ENCODE peak calls at places on chromosomes 11 and 22, in ten cellular contexts. D is WTC11; W is H4; X is OCI-LY7; Z is brain microvascular endothelial cell; G is colonic mucosa; L is stimulated activated CD8-positive, alpha-beta memory T cell treated with anti-CD3 and anti-CD28 coated beads, Interleukin-7, amount 100 ng/mL, for 4 hours; R is T-cell; F is Daoy; Y is AG09319. E is an unnamed sample.

GRCh38 chr11:107549253-107549953 is 16.1 kb downstream of the ALKBH8 start:
- DNase-seq in D (no peak), W (peak), X (peak), Z (peak), G (peak), L (no peak), R (no peak), F (peak), Y (no peak), E (peak)

GRCh38 chr22:41237707-41238569 is 2.8 kb downstream of the CHADL start:
- DNase-seq in D (peak), W (no peak), X (peak), Z (no peak), G (peak), L (peak), R (peak), F (peak), Y (no peak), E (no peak)

GRCh38 chr22:19275919-19276600 is 15.5 kb downstream of the CLTCL1 start:
- DNase-seq in D (no peak), W (no peak), X (no peak), Z (no peak), G (no peak), L (no peak), R (no peak), F (no peak), Y (no peak), E (no peak)

GRCh38 chr22:24009227-24010017 is 1.7 kb upstream of the CABIN1 start:
- DNase-seq in D (no peak), W (no peak), X (peak), Z (no peak), G (no peak), L (no peak), R (no peak), F (no peak), Y (no peak), E (no peak)

GRCh38 chr11:126891556-126892217 is 108.9 kb downstream of the KIRREL3 start:
- DNase-seq in D (no peak), W (no peak), X (no peak), Z (no peak), G (no peak), L (no peak), R (no peak), F (peak), Y (no peak), E (no peak)

GRCh38 chr11:128497057-128497957 is 90.1 kb downstream of the ETS1 start:
- DNase-seq in D (no peak), W (peak), X (no peak), Z (peak), G (no peak), L (no peak), R (no peak), F (peak), Y (peak), E (no peak)

GRCh38 chr22:38144025-38144405 is 33.5 kb upstream of the BAIAP2L2 start:
- DNase-seq in D (no peak), W (peak), X (no peak), Z (no peak), G (no peak), L (no peak), R (no peak), F (no peak), Y (no peak), E (peak)

GRCh38 chr11:57249384-57250319 is 12.6 kb upstream of the APLNR start:
- DNase-seq in D (peak), W (peak), X (peak), Z (peak), G (peak), L (no peak), R (no peak), F (peak), Y (peak), E (peak)

GRCh38 chr22:22424210-22424800 is 84.2 kb downstream of the ZNF280B start:
- DNase-seq in D (peak), W (no peak), X (no peak), Z (no peak), G (no peak), L (no peak), R (no peak), F (no peak), Y (no peak), E (no peak)

GRCh38 chr22:35622132-35622913 is 5.2 kb upstream of the MB start:
- DNase-seq in D (peak), W (peak), X (no peak), Z (no peak), G (peak), L (no peak), R (no peak), F (peak), Y (no peak), E (peak)

GRCh38 chr11:75532200-75532972 is 6.6 kb upstream of the GDPD5 start:
- DNase-seq in D (peak), W (peak), X (peak), Z (peak), G (peak), L (peak), R (peak), F (peak), Y (no peak), E (peak)

GRCh38 chr11:2208691-2209369 is 37.2 kb upstream of the TH start:
- DNase-seq in D (no peak), W (no peak), X (no peak), Z (no peak), G (peak), L (no peak), R (no peak), F (no peak), Y (no peak), E (peak)

GRCh38 chr11:57073121-57073520 is 84.4 kb downstream of the OR5AK2 start:
- DNase-seq in D (no peak), W (no peak), X (no peak), Z (peak), G (no peak), L (no peak), R (no peak), F (no peak), Y (no peak), E (no peak)

GRCh38 chr11:94602430-94603372 is 35.5 kb downstream of the PIWIL4 start:
- DNase-seq in D (peak), W (peak), X (peak), Z (peak), G (no peak), L (peak), R (no peak), F (peak), Y (no peak), E (no peak)

GRCh38 chr11:110764485-110764884 is 52.2 kb upstream of the ARHGAP20 start:
- DNase-seq in D (no peak), W (no peak), X (no peak), Z (no peak), G (no peak), L (no peak), R (no peak), F (no peak), Y (no peak), E (no peak)

GRCh38 chr11:1979607-1980006 is 18.0 kb downstream of the H19 start:
- DNase-seq in D (no peak), W (no peak), X (no peak), Z (no peak), G (no peak), L (no peak), R (no peak), F (no peak), Y (no peak), E (no peak)

GRCh38 chr11:2233693-2234455 is 36.5 kb downstream of the ASCL2 start:
- DNase-seq in D (no peak), W (no peak), X (no peak), Z (no peak), G (no peak), L (no peak), R (no peak), F (no peak), Y (no peak), E (no peak)

GRCh38 chr22:28279888-28280287 is 360.8 kb upstream of the PITPNB start:
- DNase-seq in D (no peak), W (no peak), X (no peak), Z (no peak), G (no peak), L (no peak), R (no peak), F (no peak), Y (peak), E (no peak)

GRCh38 chr22:37314315-37315046 is 32.2 kb downstream of the CYTH4 start:
- DNase-seq in D (no peak), W (no peak), X (peak), Z (no peak), G (no peak), L (no peak), R (peak), F (peak), Y (no peak), E (no peak)

GRCh38 chr11:68959465-68960298 is 21.1 kb downstream of the MRGPRD start:
- DNase-seq in D (no peak), W (no peak), X (no peak), Z (no peak), G (no peak), L (no peak), R (no peak), F (no peak), Y (no peak), E (no peak)

GRCh38 chr11:108752297-108752751 is 87.5 kb downstream of the DDX10 start:
- DNase-seq in D (no peak), W (no peak), X (no peak), Z (no peak), G (no peak), L (no peak), R (no peak), F (no peak), Y (no peak), E (no peak)

GRCh38 chr22:25800766-25801165 is 58.8 kb downstream of the MYO18B start:
- DNase-seq in D (no peak), W (no peak), X (no peak), Z (no peak), G (no peak), L (no peak), R (no peak), F (no peak), Y (no peak), E (no peak)

GRCh38 chr11:66242085-66242765 is 26.2 kb upstream of the RAB1B start:
- DNase-seq in D (no peak), W (no peak), X (no peak), Z (no peak), G (no peak), L (no peak), R (no peak), F (no peak), Y (no peak), E (no peak)

GRCh38 chr11:67024410-67024809 is 1.5 kb downstream of the SYT12 start:
- DNase-seq in D (no peak), W (peak), X (peak), Z (no peak), G (no peak), L (peak), R (peak), F (peak), Y (no peak), E (no peak)

GRCh38 chr11:87144266-87144665 is 106.5 kb downstream of the TMEM135 start:
- DNase-seq in D (no peak), W (peak), X (no peak), Z (no peak), G (no peak), L (no peak), R (no peak), F (no peak), Y (no peak), E (no peak)

GRCh38 chr11:26551186-26551801 is 20.8 kb downstream of the MUC15 start:
- DNase-seq in D (no peak), W (no peak), X (no peak), Z (no peak), G (no peak), L (no peak), R (no peak), F (no peak), Y (peak), E (peak)

GRCh38 chr11:46383974-46384701 is 2.7 kb downstream of the MDK start:
- DNase-seq in D (no peak), W (no peak), X (no peak), Z (no peak), G (peak), L (no peak), R (no peak), F (peak), Y (no peak), E (no peak)

GRCh38 chr22:49879871-49880270 is 26.2 kb downstream of the ZBED4 start:
- DNase-seq in D (no peak), W (no peak), X (no peak), Z (no peak), G (no peak), L (no peak), R (no peak), F (no peak), Y (no peak), E (no peak)

GRCh38 chr22:38867496-38868285 is 4.3 kb downstream of the CBX6 start:
- DNase-seq in D (no peak), W (no peak), X (no peak), Z (no peak), G (no peak), L (no peak), R (no peak), F (no peak), Y (no peak), E (no peak)

GRCh38 chr22:44442856-44443595 is 55.0 kb downstream of the RTL6 start:
- DNase-seq in D (no peak), W (no peak), X (no peak), Z (no peak), G (no peak), L (no peak), R (no peak), F (no peak), Y (no peak), E (no peak)

GRCh38 chr11:44316388-44317240 is 6.7 kb upstream of the ALX4 start:
- DNase-seq in D (peak), W (no peak), X (no peak), Z (no peak), G (no peak), L (no peak), R (no peak), F (peak), Y (no peak), E (peak)

GRCh38 chr22:46454910-46455269 is 82.5 kb downstream of the CELSR1 start:
- DNase-seq in D (no peak), W (no peak), X (no peak), Z (no peak), G (no peak), L (no peak), R (no peak), F (peak), Y (no peak), E (no peak)

GRCh38 chr11:68117896-68118470 is 3.2 kb downstream of the CHKA start:
- DNase-seq in D (peak), W (no peak), X (no peak), Z (no peak), G (no peak), L (no peak), R (no peak), F (no peak), Y (no peak), E (peak)

GRCh38 chr11:133011604-133012003 is 520.7 kb downstream of the OPCML start:
- DNase-seq in D (no peak), W (no peak), X (no peak), Z (no peak), G (no peak), L (no peak), R (no peak), F (no peak), Y (no peak), E (no peak)

GRCh38 chr11:114151631-114152030 is 92.1 kb downstream of the ZBTB16 start:
- DNase-seq in D (no peak), W (no peak), X (no peak), Z (no peak), G (no peak), L (no peak), R (no peak), F (no peak), Y (no peak), E (no peak)

GRCh38 chr11:121630041-121630440 is 177.3 kb upstream of the SORL1-AS1 start:
- DNase-seq in D (no peak), W (peak), X (no peak), Z (peak), G (no peak), L (no peak), R (no peak), F (peak), Y (no peak), E (no peak)

GRCh38 chr22:16777284-16777924 is 47.8 kb downstream of the XKR3 start:
- DNase-seq in D (no peak), W (no peak), X (no peak), Z (no peak), G (no peak), L (no peak), R (no peak), F (no peak), Y (no peak), E (no peak)

GRCh38 chr22:29801153-29801552 is 34.0 kb downstream of the UQCR10 start:
- DNase-seq in D (no peak), W (no peak), X (no peak), Z (no peak), G (no peak), L (no peak), R (no peak), F (no peak), Y (no peak), E (no peak)

E was measured in T47D.